ENCODE peak calls at places on chromosome 19, in six cellular contexts. Y is heart right ventricle, C is transverse colon, L is neural progenitor cell, D is fibroblast of lung, M is tibial nerve. J is an unnamed sample. For H3K4me1, the result is how much of the 10 kb centered on the place peaks cover.

GRCh38 chr19:42386974-42387707 is 3.0 kb downstream of the CNFN start:
- DNase-seq in M (peak), D (peak), L (peak), Y (peak), C (peak), J (peak)

GRCh38 chr19:28171983-28172382 is 1041.0 kb downstream of the UQCRFS1 start:
- DNase-seq in M (no peak), D (no peak), L (no peak), Y (no peak), C (no peak), J (no peak)

GRCh38 chr19:50187937-50188336 is 15.5 kb upstream of the MYH14 start:
- DNase-seq in C (peak), Y (no peak), L (no peak), M (no peak), D (no peak), J (no peak)

GRCh38 chr19:42140125-42140754 is 8.0 kb upstream of the POU2F2 start:
- DNase-seq in L (peak), D (peak), C (peak), Y (peak), M (no peak), J (peak)

GRCh38 chr19:45100797-45101196 is 7.8 kb downstream of the PPP1R37 start:
- DNase-seq in D (peak), Y (no peak), M (no peak), C (no peak), L (no peak), J (peak)

GRCh38 chr19:2053601-2054389 is 2.8 kb upstream of the MKNK2 start:
- DNase-seq in D (peak), C (peak), M (no peak), L (no peak), Y (peak), J (peak)

GRCh38 chr19:6211632-6212402 is 68.0 kb downstream of the MLLT1 start:
- DNase-seq in L (no peak), M (no peak), Y (no peak), C (no peak), D (no peak), J (peak)

GRCh38 chr19:16001481-16002312 is 52.9 kb downstream of the OR10H4 start:
- DNase-seq in Y (no peak), D (peak), M (no peak), C (peak), L (no peak), J (no peak)

GRCh38 chr19:14408641-14409120 is 10.5 kb downstream of the DDX39A start:
- DNase-seq in C (no peak), Y (no peak), D (no peak), M (no peak), L (no peak), J (no peak)

GRCh38 chr19:29879655-29879974 is 62.4 kb upstream of the URI1 start:
- DNase-seq in C (no peak), Y (no peak), M (no peak), L (no peak), D (no peak), J (no peak)

GRCh38 chr19:38692458-38693379 is 45.3 kb downstream of the ACTN4 start:
- DNase-seq in L (peak), M (no peak), D (no peak), C (no peak), Y (no peak), J (no peak)

GRCh38 chr19:926595-927043 is 784 bp downstream of the ARID3A start:
- DNase-seq in M (no peak), C (peak), D (no peak), L (peak), Y (peak), J (peak)

GRCh38 chr19:32921624-32922023 is 50.1 kb downstream of the CEP89 start:
- DNase-seq in Y (no peak), M (no peak), L (no peak), D (no peak), C (no peak), J (no peak)

GRCh38 chr19:17402982-17403855 is 2.2 kb downstream of the BST2 start:
- DNase-seq in M (no peak), D (no peak), C (no peak), L (peak), Y (peak), J (peak)

GRCh38 chr19:2319551-2319950 is 8.8 kb downstream of the LSM7 start:
- DNase-seq in C (no peak), Y (no peak), L (no peak), M (no peak), D (no peak), J (no peak)

GRCh38 chr19:4099054-4099764 is 24.7 kb downstream of the MAP2K2 start:
- DNase-seq in L (no peak), M (no peak), D (no peak), Y (no peak), C (no peak), J (no peak)

GRCh38 chr19:10107254-10107653 is 1.1 kb downstream of the PPAN start:
- DNase-seq in C (no peak), D (no peak), Y (no peak), M (no peak), L (no peak), J (no peak)

GRCh38 chr19:10109528-10109927 is 2.0 kb upstream of the P2RY11 start:
- DNase-seq in M (no peak), C (no peak), Y (no peak), D (no peak), L (no peak), J (no peak)

GRCh38 chr19:10105241-10106099 is 692 bp upstream of the PPAN start:
- DNase-seq in C (peak), Y (no peak), L (no peak), D (no peak), M (no peak), J (no peak)

GRCh38 chr19:10106100-10106936 is at the start of gene PPAN:
- DNase-seq in L (peak), Y (peak), D (peak), C (peak), M (peak), J (peak)

DNA sequence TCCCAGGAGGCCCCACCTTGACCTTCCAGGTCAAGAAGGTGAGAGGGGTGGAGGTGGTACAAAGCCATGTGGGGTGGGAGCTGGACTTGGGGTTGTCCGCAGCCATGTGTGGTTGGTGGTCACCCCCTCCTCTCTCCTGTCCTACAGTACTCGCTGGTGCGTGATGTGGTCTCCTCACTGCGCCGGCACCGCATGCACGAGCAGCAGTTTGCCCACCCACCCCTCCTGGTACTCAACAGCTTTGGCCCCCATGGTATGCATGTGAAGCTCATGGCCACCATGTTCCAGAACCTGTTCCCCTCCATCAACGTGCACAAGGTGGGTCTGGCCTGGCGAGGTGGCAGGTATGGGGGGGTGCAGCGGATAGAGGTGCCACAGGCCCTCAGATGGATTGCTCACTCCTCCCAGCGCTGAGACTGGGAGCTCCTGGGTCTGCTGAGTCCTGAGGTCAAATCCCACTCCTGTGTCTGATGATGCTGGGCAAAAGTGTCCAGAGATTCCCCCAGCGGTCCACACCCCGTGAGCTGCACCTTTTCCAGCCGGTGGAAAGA is 1.7 kb downstream of the PPAN start:
- DNase-seq in D (no peak), L (no peak), Y (no peak), C (no peak), M (no peak), J (no peak)
- H3K4me1 ChIP-seq in D (under half), L (under half), Y (under half), C (under half), M (under half), J (under half)

DNA sequence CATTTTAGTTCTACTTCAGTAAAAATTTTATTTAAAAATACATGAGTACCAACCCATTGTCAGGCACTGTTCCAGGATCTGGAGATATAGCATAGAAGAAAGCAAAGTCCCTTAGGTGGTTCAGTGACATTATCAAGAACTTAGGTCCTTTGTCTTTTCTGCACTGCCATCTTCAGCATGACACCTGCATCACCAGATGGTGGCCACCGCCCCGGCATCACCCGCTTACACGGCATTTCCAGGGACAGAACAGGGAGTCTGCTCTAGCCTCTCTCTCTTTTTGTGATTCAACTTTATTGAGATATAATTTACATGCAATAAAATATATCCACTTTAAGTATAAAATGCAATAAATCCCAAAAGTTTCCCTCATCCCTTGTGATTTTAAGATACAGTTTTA is 23.5 kb downstream of the DYRK1B start:
- DNase-seq in L (no peak), C (no peak), D (no peak), M (no peak), Y (no peak), J (no peak)
- TF ChIP-seq CTCF in L (no peak), C (no peak), D (no peak), M (no peak), Y (no peak), J (no peak)

DNA sequence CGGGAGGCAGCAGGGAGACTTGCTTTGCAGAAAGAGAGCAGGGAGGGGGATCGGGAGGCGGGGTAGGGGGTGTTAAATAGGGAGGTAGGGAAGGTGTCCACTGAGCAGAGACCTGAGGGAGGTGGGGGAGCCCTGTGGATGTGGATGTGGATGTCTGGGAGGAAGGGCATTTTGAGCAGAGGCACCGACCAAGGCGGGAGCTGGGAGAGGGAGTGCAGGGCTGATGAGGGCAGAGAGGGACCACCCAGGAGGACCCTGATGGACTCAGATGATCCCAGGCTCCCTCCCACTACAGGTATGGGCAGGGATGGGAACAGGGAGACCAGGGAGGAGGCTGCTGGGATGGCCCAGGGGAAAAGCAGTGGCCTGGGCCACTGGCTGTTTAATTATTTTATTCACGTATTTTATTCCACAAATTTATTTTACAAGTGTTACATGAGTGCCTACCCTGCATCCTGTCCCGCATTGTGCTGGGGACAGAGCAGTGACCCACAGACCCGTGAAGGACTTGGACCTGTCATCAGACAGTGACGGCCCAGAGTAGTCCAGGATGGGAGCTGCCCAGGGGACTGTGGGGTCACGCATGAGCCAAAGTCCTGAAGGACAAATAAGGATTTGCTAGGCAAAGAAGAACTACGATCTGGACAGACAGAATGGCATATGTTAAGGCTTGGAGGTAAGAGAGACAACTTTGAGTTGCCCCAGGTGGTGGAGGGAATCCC is 5.3 kb downstream of the GRAMD1A start:
- DNase-seq in M (no peak), C (no peak), L (no peak), Y (no peak), D (no peak), J (no peak)
- H3K4me1 ChIP-seq in M (under half), C (half or more), L (under half), Y (half or more), D (under half), J (under half)

GRCh38 chr19:56547535-56547934 is 8.8 kb downstream of the ZFP28 start:
- DNase-seq in M (no peak), L (peak), C (no peak), D (no peak), Y (no peak), J (no peak)
- TF ChIP-seq CTCF in M (no peak), L (peak), C (no peak), D (peak), Y (no peak), J (no peak)

GRCh38 chr19:12782174-12782423 is 6.7 kb upstream of the HOOK2 start:
- DNase-seq in M (no peak), C (no peak), Y (no peak), D (no peak), L (no peak), J (no peak)
- H3K4me1 ChIP-seq in M (half or more), C (half or more), Y (half or more), D (under half), L (under half), J (half or more)

GRCh38 chr19:46571495-46571894 is 29.6 kb upstream of the CALM3 start:
- DNase-seq in Y (no peak), L (peak), D (no peak), C (no peak), M (no peak), J (peak)
- TF ChIP-seq CTCF in Y (no peak), L (peak), D (peak), C (no peak), M (no peak), J (no peak)

GRCh38 chr19:36009633-36010379 is 1.2 kb upstream of the SYNE4 start:
- DNase-seq in L (no peak), D (no peak), M (no peak), Y (no peak), C (no peak), J (no peak)

GRCh38 chr19:36009220-36009619 is 607 bp upstream of the SYNE4 start:
- DNase-seq in L (peak), Y (peak), M (peak), D (peak), C (peak), J (peak)

GRCh38 chr19:36006955-36007354 is 1.7 kb downstream of the SYNE4 start:
- DNase-seq in M (no peak), D (no peak), L (no peak), C (no peak), Y (no peak), J (no peak)

GRCh38 chr19:36010402-36010801 is 1.8 kb upstream of the SYNE4 start:
- DNase-seq in M (no peak), D (no peak), C (no peak), Y (no peak), L (no peak), J (no peak)

GRCh38 chr19:36008336-36008978 is at the start of gene SYNE4:
- DNase-seq in Y (no peak), D (no peak), M (no peak), C (peak), L (peak), J (peak)
- H3K4me1 ChIP-seq in Y (under half), D (under half), M (under half), C (under half), L (under half), J (under half)

GRCh38 chr19:10474962-10475451 is 28.1 kb downstream of the KEAP1 start:
- DNase-seq in L (no peak), M (no peak), D (no peak), Y (no peak), C (no peak), J (no peak)

GRCh38 chr19:10467104-10467706 is 36.0 kb downstream of the KEAP1 start:
- DNase-seq in C (no peak), L (no peak), Y (no peak), D (no peak), M (no peak), J (no peak)

GRCh38 chr19:10468133-10468532 is 35.0 kb downstream of the KEAP1 start:
- DNase-seq in L (peak), M (no peak), C (no peak), D (no peak), Y (no peak), J (no peak)

GRCh38 chr19:10473192-10473591 is 30.0 kb downstream of the KEAP1 start:
- DNase-seq in L (no peak), C (no peak), Y (no peak), M (no peak), D (no peak), J (no peak)

GRCh38 chr19:10471909-10472308 is 31.2 kb downstream of the KEAP1 start:
- DNase-seq in M (no peak), C (no peak), D (peak), L (no peak), Y (no peak), J (peak)
- TF ChIP-seq CTCF in M (no peak), C (peak), D (peak), L (peak), Y (peak), J (peak)